ENCODE peak calls at places on chromosome 1, in nine cellular contexts. X is cardiac septum, D is upper lobe of right lung, O is GM23248, H is iPS-NIHi11, V is AG09319, B is EL, Y is HEK293T, K is H54. F is an unnamed sample.

GRCh38 chr1:211378844-211379243 is 52.2 kb downstream of the TRAF5 start:
- DNase-seq in X (no peak), D (no peak), O (peak; percentile 84), H (no peak), V (no peak), B (peak; percentile 73), Y (no peak), K (peak; percentile 10), F (no peak)

GRCh38 chr1:214396319-214396718 is 115.4 kb downstream of the SMYD2 start:
- DNase-seq in X (no peak), D (no peak), O (no peak), H (no peak), V (peak; percentile 44), B (no peak), Y (peak; percentile 28), K (no peak), F (no peak)

GRCh38 chr1:162430583-162430982 is 18.6 kb upstream of the SH2D1B start:
- DNase-seq in X (no peak), D (no peak), O (no peak), H (no peak), V (no peak), B (no peak), Y (no peak), K (no peak), F (no peak)

GRCh38 chr1:66450847-66451246 is 83.1 kb upstream of the SGIP1 start:
- DNase-seq in X (no peak), D (no peak), O (no peak), H (no peak), V (no peak), B (no peak), Y (no peak), K (no peak), F (no peak)

GRCh38 chr1:31460027-31460426 is 47.0 kb downstream of the SERINC2 start:
- DNase-seq in X (no peak), D (no peak), O (peak; percentile 62), H (no peak), V (no peak), B (peak; percentile 18), Y (no peak), K (no peak), F (no peak)

GRCh38 chr1:184792450-184792969 is 37.9 kb upstream of the EDEM3 start:
- DNase-seq in X (peak; percentile 78), D (no peak), O (peak; percentile 99), H (no peak), V (peak; percentile 69), B (peak; percentile 97), Y (no peak), K (peak; percentile 66), F (peak; percentile 91)

GRCh38 chr1:40141878-40142535 is 19.2 kb upstream of the RLF start:
- DNase-seq in X (no peak), D (no peak), O (peak; percentile 39), H (no peak), V (no peak), B (peak; percentile 34), Y (no peak), K (no peak), F (no peak)

GRCh38 chr1:19651141-19651737 is 7.1 kb downstream of the NBL1 start:
- DNase-seq in X (no peak), D (no peak), O (peak; percentile 81), H (peak; percentile 81), V (peak; percentile 22), B (peak; percentile 53), Y (peak; percentile 73), K (peak; percentile 55), F (peak; percentile 77)

GRCh38 chr1:34842952-34843371 is 16.6 kb downstream of the SMIM12 start:
- DNase-seq in X (no peak), D (no peak), O (no peak), H (no peak), V (no peak), B (no peak), Y (no peak), K (no peak), F (no peak)

F was measured in A549.